ENCODE peak calls at places on chromosomes 2 and 18, in nine cellular contexts. B is GM23248, X is fibroblast of lung, E is OCI-LY7, I is PC-9, S is HepG2, U is HCT116, N is IMR-90, O is Karpas-422. L is an unnamed sample.

GRCh38 chr18:61039251-61039650 is 294.0 kb upstream of the CDH20 start:
- DNase-seq in B (no peak), X (no peak), E (no peak), I (no peak), S (no peak), U (no peak), N (no peak), O (no peak), L (no peak)

GRCh38 chr18:45280486-45281263 is 334.6 kb upstream of the SLC14A2 start:
- DNase-seq in B (no peak), X (no peak), E (no peak), I (no peak), S (no peak), U (no peak), N (no peak), O (no peak), L (no peak)

GRCh38 chr18:73487956-73488355 is 620.2 kb upstream of the NETO1 start:
- DNase-seq in B (peak; percentile 75), X (peak; percentile 64), E (no peak), I (no peak), S (no peak), U (no peak), N (peak; percentile 89), O (no peak), L (no peak)

GRCh38 chr2:235458839-235459273 is 35.0 kb upstream of the AGAP1 start:
- DNase-seq in B (peak; percentile 59), X (no peak), E (no peak), I (peak; percentile 93), S (peak; percentile 55), U (no peak), N (peak; percentile 26), O (no peak), L (no peak)

GRCh38 chr18:41923495-41923894 is 31.5 kb upstream of the PIK3C3 start:
- DNase-seq in B (no peak), X (no peak), E (no peak), I (no peak), S (no peak), U (no peak), N (no peak), O (peak; percentile 45), L (no peak)

GRCh38 chr2:11357428-11357972 is 13.1 kb upstream of the ROCK2 start:
- DNase-seq in B (no peak), X (peak; percentile 52), E (no peak), I (no peak), S (peak; percentile 100), U (no peak), N (no peak), O (no peak), L (no peak)

GRCh38 chr2:122433123-122433754 is 677.8 kb downstream of the TSN start:
- DNase-seq in B (no peak), X (no peak), E (no peak), I (no peak), S (peak; percentile 84), U (no peak), N (no peak), O (no peak), L (no peak)

GRCh38 chr18:7168408-7168807 is 50.8 kb upstream of the LAMA1 start:
- DNase-seq in B (no peak), X (no peak), E (no peak), I (no peak), S (no peak), U (no peak), N (no peak), O (no peak), L (no peak)

GRCh38 chr18:25176516-25177042 is 175.4 kb downstream of the ZNF521 start:
- DNase-seq in B (no peak), X (no peak), E (no peak), I (no peak), S (no peak), U (no peak), N (no peak), O (no peak), L (no peak)

GRCh38 chr2:151302879-151303278 is 13.4 kb upstream of the NMI start:
- DNase-seq in B (peak; percentile 92), X (peak; percentile 90), E (no peak), I (no peak), S (no peak), U (no peak), N (peak; percentile 90), O (no peak), L (no peak)

GRCh38 chr2:172397136-172397825 is 30.1 kb upstream of the ITGA6 start:
- DNase-seq in B (peak; percentile 27), X (no peak), E (no peak), I (no peak), S (no peak), U (no peak), N (no peak), O (no peak), L (no peak)

GRCh38 chr18:7038330-7038846 is 79.2 kb downstream of the LAMA1 start:
- DNase-seq in B (peak; percentile 100), X (peak; percentile 96), E (peak; percentile 1), I (peak; percentile 16), S (peak; percentile 27), U (no peak), N (peak; percentile 99), O (peak; percentile 58), L (peak; percentile 76)

GRCh38 chr18:68282232-68282631 is 432.7 kb downstream of the TMX3 start:
- DNase-seq in B (no peak), X (no peak), E (no peak), I (no peak), S (no peak), U (no peak), N (no peak), O (no peak), L (no peak)

GRCh38 chr18:68288408-68288807 is 426.5 kb downstream of the TMX3 start:
- DNase-seq in B (no peak), X (no peak), E (no peak), I (no peak), S (no peak), U (no peak), N (no peak), O (no peak), L (no peak)

DNA sequence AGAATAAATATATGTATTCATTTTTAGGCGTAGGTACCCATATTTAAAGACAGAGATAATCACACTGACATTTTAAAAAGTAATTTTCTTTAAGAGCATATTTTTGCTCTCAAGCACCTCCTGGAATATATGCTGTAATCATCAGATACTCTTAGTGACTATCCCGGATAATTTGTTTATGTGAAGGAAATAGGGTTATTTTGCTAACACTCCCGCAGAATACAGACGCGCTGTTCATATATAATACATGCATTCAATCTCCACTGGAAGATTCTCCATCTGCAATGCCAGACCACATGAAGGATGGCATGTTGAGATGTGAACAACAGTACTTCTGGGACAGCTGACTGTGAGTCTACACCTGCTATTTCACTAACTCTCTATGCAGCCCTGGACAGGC is 430.7 kb downstream of the TMX3 start:
- DNase-seq in B (no peak), X (no peak), E (no peak), I (no peak), S (no peak), U (no peak), N (no peak), O (no peak), L (no peak)
- H2AFZ ChIP-seq in B (no peak overlapping the region), X (no peak overlapping the region), E (no peak overlapping the region), I (no peak overlapping the region), S (no peak overlapping the region), U (no peak overlapping the region), N (no peak overlapping the region), O (no peak overlapping the region), L (no peak overlapping the region)

GRCh38 chr2:89823556-89823955 is 1132.1 kb downstream of the RPIA start:
- DNase-seq in B (no peak), X (no peak), E (no peak), I (no peak), S (no peak), U (no peak), N (no peak), O (no peak), L (no peak)

GRCh38 chr2:89820248-89820647 is 1128.8 kb downstream of the RPIA start:
- DNase-seq in B (no peak), X (no peak), E (no peak), I (no peak), S (no peak), U (no peak), N (no peak), O (no peak), L (no peak)

GRCh38 chr2:89819809-89820208 is 1128.3 kb downstream of the RPIA start:
- DNase-seq in B (no peak), X (no peak), E (no peak), I (no peak), S (no peak), U (no peak), N (no peak), O (no peak), L (no peak)

GRCh38 chr2:89818873-89819272 is 1127.4 kb downstream of the RPIA start:
- DNase-seq in B (no peak), X (no peak), E (no peak), I (no peak), S (no peak), U (no peak), N (no peak), O (no peak), L (no peak)

DNA sequence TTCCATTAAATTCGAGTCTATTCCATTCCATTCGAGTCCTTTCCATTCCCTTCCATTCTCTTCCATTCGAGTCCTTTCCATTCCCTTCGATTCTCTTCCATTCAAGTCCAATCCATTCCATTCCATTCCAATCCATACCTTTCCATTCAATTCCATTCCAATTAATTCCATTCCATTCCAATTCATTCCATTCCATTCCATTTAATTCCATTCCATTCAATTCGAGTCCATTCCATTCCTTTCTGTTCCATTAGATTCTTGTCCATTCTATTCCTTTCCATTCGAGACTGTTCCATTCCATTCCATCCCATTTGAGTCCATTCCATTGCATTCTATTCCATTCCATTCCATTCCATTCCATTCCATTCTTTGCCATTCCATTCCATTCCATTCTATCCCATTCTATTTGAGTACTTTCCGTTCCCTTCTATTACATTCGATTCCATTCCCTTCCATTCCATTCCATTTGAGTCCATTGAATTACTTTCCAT is 1130.0 kb downstream of the RPIA start:
- DNase-seq in B (no peak), X (no peak), E (no peak), I (no peak), S (no peak), U (no peak), N (no peak), O (no peak), L (no peak)
- H3K4me3 ChIP-seq in B (no peak overlapping the region), X (no peak overlapping the region), E (no peak overlapping the region), I (no peak overlapping the region), S (no peak overlapping the region), U (no peak overlapping the region), N (no peak overlapping the region), O (no peak overlapping the region), L (no peak overlapping the region)

DNA sequence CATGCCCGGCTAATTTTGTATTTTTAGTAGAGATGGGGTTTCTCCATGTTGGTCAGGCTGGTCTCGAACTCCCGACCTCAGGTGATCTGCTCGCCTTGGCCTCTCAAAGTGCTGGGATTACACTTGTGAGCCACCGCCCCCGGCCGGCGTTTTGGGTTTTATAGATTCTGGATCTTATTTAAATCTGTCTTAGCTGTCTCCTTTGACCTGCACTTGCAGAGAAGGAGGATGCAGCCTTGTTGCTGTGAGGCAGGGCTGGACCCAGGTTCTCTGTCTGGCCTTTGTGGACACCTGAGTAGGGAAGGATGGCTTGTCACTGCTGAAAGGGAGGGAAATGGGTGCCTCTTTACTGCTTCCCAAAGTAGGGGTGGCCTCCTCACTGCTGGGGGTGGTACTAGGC is 83.0 kb upstream of the HS6ST1 start:
- DNase-seq in B (no peak), X (no peak), E (no peak), I (no peak), S (no peak), U (no peak), N (no peak), O (no peak), L (no peak)
- H3K4me2 ChIP-seq in B (no peak overlapping the region), X (no peak overlapping the region), E (no peak overlapping the region), I (no peak overlapping the region), S (no peak overlapping the region), U (no peak overlapping the region), N (no peak overlapping the region), O (no peak overlapping the region), L (no peak overlapping the region)

GRCh38 chr2:45653125-45653524 is 1.6 kb downstream of the PRKCE start:
- DNase-seq in B (peak; percentile 8), X (no peak), E (no peak), I (no peak), S (no peak), U (no peak), N (no peak), O (peak; percentile 53), L (no peak)
- H2AFZ ChIP-seq in B (no peak overlapping the region), X (no peak overlapping the region), E (no peak overlapping the region), I (peak overlapping the region; percentile 89), S (no peak overlapping the region), U (no peak overlapping the region), N (no peak overlapping the region), O (no peak overlapping the region), L (no peak overlapping the region)

L was measured in neural progenitor cell.